ENCODE peak calls at places on chromosome 11, in seven cellular contexts. V, U, B, Z, C, M and K are unnamed samples.

GRCh38 chr11:75673977-75674582 is 5.2 kb upstream of the MAP6 start:
- DNase-seq in V (no peak), B (no peak), C (no peak), Z (no peak), M (no peak), U (no peak), K (no peak)

GRCh38 chr11:118872403-118872821 is 11.3 kb upstream of the CXCR5 start:
- DNase-seq in M (no peak), C (no peak), V (no peak), B (no peak), U (no peak), Z (peak), K (no peak)

GRCh38 chr11:129842138-129842537 is 26.5 kb downstream of the TMEM45B start:
- DNase-seq in C (no peak), U (peak), Z (no peak), M (no peak), V (no peak), B (no peak), K (no peak)

GRCh38 chr11:74633406-74634393 is 41.3 kb downstream of the POLD3 start:
- DNase-seq in C (no peak), U (no peak), B (no peak), Z (no peak), V (no peak), M (no peak), K (no peak)

GRCh38 chr11:128323381-128323780 is 264.0 kb downstream of the ETS1 start:
- DNase-seq in U (peak), C (no peak), B (no peak), M (no peak), Z (peak), V (no peak), K (no peak)

GRCh38 chr11:59841514-59841913 is 3.8 kb downstream of the CBLIF start:
- DNase-seq in B (no peak), M (no peak), Z (no peak), C (no peak), U (no peak), V (no peak), K (no peak)

GRCh38 chr11:57513911-57514537 is 1.5 kb downstream of the SLC43A1 start:
- DNase-seq in C (peak), B (peak), U (no peak), M (peak), V (no peak), Z (no peak), K (no peak)

GRCh38 chr11:48031602-48032001 is 51.2 kb downstream of the PTPRJ start:
- DNase-seq in M (no peak), B (no peak), Z (no peak), U (no peak), C (no peak), V (no peak), K (no peak)

GRCh38 chr11:117901601-117902000 is 25.1 kb upstream of the FXYD6 start:
- DNase-seq in Z (no peak), V (no peak), M (no peak), U (no peak), C (no peak), B (no peak), K (no peak)

GRCh38 chr11:114607753-114608459 is 12.3 kb upstream of the NXPE4 start:
- DNase-seq in Z (no peak), M (no peak), V (no peak), B (no peak), C (no peak), U (no peak), K (no peak)

GRCh38 chr11:109667719-109668118 is 245.7 kb downstream of the C11orf87 start:
- DNase-seq in C (no peak), B (no peak), U (no peak), Z (no peak), V (no peak), M (no peak), K (no peak)

GRCh38 chr11:1515082-1516060 is 28.8 kb upstream of the MOB2 start:
- DNase-seq in V (peak), C (peak), U (peak), Z (peak), M (peak), B (peak), K (no peak)

GRCh38 chr11:108432783-108433182 is 34.5 kb downstream of the C11orf65 start:
- DNase-seq in V (no peak), B (no peak), C (no peak), U (no peak), M (no peak), Z (no peak), K (no peak)

GRCh38 chr11:69080361-69080973 is 31.7 kb downstream of the TPCN2 start:
- DNase-seq in M (no peak), B (peak), V (no peak), Z (peak), C (no peak), U (no peak), K (no peak)

GRCh38 chr11:27471588-27472397 is 797 bp downstream of the LGR4 start:
- DNase-seq in V (no peak), C (peak), Z (peak), U (no peak), B (peak), M (peak), K (peak)

GRCh38 chr11:112555491-112556364 is 295.1 kb upstream of the PLET1 start:
- DNase-seq in V (no peak), M (peak), B (peak), C (peak), Z (peak), U (peak), K (peak)

GRCh38 chr11:68889948-68890446 is 13.6 kb downstream of the MRPL21 start:
- DNase-seq in M (no peak), C (peak), V (peak), B (peak), Z (no peak), U (no peak), K (no peak)

GRCh38 chr11:41665633-41666032 is 206.2 kb upstream of the LRRC4C start:
- DNase-seq in Z (no peak), B (no peak), C (no peak), U (no peak), V (no peak), M (no peak), K (no peak)

GRCh38 chr11:31059529-31059928 is 310.0 kb downstream of the DCDC1 start:
- DNase-seq in Z (no peak), V (no peak), C (no peak), M (no peak), U (no peak), B (no peak), K (no peak)

GRCh38 chr11:108752297-108752751 is 87.5 kb downstream of the DDX10 start:
- DNase-seq in M (no peak), C (no peak), U (no peak), B (no peak), V (no peak), Z (no peak), K (no peak)

GRCh38 chr11:84887055-84887629 is 740.0 kb downstream of the DLG2 start:
- DNase-seq in Z (no peak), V (no peak), C (no peak), M (no peak), B (no peak), U (no peak), K (no peak)

GRCh38 chr11:111527279-111527678 is 12.7 kb downstream of the HOATZ start:
- DNase-seq in U (no peak), B (no peak), V (no peak), Z (no peak), M (no peak), C (no peak), K (no peak)

GRCh38 chr11:12249590-12250260 is 127.6 kb upstream of the PARVA start:
- DNase-seq in V (no peak), B (no peak), Z (no peak), U (no peak), C (no peak), M (no peak), K (no peak)

GRCh38 chr11:45141171-45141570 is 5.3 kb upstream of the PRDM11 start:
- DNase-seq in V (no peak), U (no peak), B (no peak), M (no peak), Z (no peak), C (no peak), K (no peak)
- H3K27ac ChIP-seq in V (no peak), U (no peak), B (no peak), M (no peak), Z (no peak), C (no peak), K (no peak)

GRCh38 chr11:35403765-35404396 is 15.5 kb downstream of the SLC1A2 start:
- DNase-seq in B (no peak), C (no peak), U (no peak), Z (no peak), M (no peak), V (no peak), K (no peak)

GRCh38 chr11:35402751-35403454 is 16.5 kb downstream of the SLC1A2 start:
- DNase-seq in M (no peak), U (no peak), B (no peak), V (no peak), C (no peak), Z (no peak), K (no peak)

GRCh38 chr11:35407041-35407440 is 12.3 kb downstream of the SLC1A2 start:
- DNase-seq in B (no peak), Z (no peak), V (no peak), U (no peak), M (no peak), C (no peak), K (no peak)

GRCh38 chr11:35398881-35399280 is 20.5 kb downstream of the SLC1A2 start:
- DNase-seq in V (no peak), Z (no peak), C (no peak), M (no peak), U (no peak), B (no peak), K (no peak)

GRCh38 chr11:35404397-35404775 is 15.0 kb downstream of the SLC1A2 start:
- DNase-seq in B (no peak), C (peak), M (peak), Z (no peak), V (no peak), U (no peak), K (no peak)
- H3K27ac ChIP-seq in B (no peak), C (no peak), M (peak), Z (no peak), V (no peak), U (no peak), K (no peak)

DNA sequence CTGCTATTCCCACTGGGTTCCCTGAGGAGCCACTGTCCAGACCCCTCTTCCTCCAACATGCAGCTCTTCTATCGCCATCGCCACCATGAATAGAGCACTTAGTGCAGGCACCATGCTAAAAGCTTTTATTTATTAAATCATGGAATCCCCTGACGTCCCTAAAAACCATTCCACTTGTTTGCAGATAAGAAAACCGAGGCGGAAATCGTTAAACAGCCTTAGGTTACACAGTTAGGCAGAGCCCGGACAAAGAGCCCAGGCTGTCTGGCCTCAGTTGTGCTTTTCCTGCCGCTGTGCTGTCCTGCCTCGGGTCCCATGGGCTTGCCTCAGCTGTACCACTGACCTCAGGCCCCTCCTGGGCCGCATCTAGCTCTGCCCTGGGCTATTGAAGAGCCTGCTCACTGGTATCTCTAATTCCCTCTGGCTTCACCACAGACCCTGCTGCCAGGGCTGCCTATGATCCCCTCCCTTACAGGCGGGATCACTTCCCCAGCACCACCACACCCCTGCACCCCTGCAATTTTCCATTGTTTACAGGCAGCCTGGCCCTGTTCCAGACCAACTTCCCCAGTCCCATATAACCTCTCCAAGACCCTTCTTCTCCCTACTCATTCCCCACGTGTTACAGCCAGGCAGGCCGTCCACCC is 13.0 kb upstream of the TUB start:
- DNase-seq in B (no peak), V (no peak), U (no peak), C (no peak), Z (no peak), M (no peak), K (no peak)
- H3K27ac ChIP-seq in B (peak), V (peak), U (no peak), C (peak), Z (no peak), M (peak), K (no peak)

DNA sequence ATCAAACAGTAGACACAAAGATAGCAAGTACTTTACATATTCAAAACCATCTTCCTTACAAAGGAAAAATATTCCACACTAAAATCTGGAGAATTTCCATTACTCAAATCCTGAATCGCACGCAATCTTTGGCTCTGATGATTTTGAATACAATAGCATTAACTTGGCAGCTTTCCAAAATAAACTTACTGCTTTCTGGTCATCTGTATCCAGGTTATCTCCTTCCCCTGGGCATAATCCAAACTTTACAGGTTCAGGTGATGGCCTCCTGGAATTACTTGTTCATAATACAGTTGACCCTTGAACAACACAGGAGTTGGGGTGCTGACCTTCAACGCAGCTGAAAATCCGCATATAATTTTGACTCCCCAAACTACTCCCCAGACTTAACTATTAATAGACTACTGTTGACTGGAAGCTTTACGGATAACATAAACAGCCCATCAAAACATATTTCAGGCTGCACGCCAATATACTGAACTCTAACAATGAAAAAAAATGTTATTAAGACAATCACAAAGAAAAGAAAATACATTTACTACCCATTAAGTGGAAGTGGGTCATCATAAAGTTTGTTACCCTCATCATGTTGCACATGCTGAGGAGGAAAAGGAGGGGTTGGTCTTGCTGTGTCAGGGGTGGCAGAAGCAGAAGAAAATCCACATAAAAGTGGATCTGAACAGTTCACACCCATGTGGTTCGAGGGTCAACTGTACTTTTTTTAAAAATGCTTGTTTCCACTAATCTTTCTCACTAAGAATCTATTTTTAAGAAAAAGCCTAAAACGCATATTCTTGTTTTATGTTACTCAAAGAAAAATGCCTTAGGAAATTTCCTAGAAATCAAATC is 6.5 kb downstream of the MTMR2 start:
- DNase-seq in C (no peak), Z (no peak), V (no peak), B (no peak), U (no peak), M (no peak), K (no peak)
- H3K27ac ChIP-seq in C (peak), Z (no peak), V (no peak), B (peak), U (no peak), M (no peak), K (peak)

GRCh38 chr11:65552413-65552951 is 5.7 kb downstream of the LTBP3 start:
- DNase-seq in C (no peak), Z (no peak), V (no peak), U (no peak), B (no peak), M (no peak), K (no peak)
- H3K27ac ChIP-seq in C (no peak), Z (peak), V (no peak), U (peak), B (no peak), M (no peak), K (no peak)

DNA sequence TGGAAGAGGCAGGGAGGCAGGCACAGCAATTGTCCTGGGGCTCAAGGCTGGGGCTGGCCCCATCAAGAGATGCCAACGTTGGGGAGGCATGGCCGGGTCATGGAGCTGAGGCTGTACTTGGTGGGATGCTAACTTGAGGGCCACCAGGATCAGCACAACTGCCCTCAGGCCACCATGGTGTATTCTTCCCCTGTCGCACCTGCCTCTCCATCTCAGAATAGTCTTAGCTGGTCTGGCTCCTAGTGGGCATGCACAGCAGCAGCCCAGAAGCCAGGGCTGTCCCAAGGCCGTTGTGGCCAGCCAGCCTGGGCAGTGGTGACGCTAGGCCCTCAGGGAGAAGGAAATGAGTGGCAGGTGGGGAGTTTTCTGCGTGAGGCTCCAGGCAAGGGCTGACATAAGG is 91.3 kb downstream of the DHCR7 start:
- DNase-seq in Z (no peak), V (no peak), C (no peak), U (no peak), B (no peak), M (no peak), K (no peak)
- H3K27ac ChIP-seq in Z (no peak), V (no peak), C (no peak), U (no peak), B (no peak), M (no peak), K (no peak)

GRCh38 chr11:14768789-14769188 is 123.2 kb downstream of the CYP2R1 start:
- DNase-seq in C (no peak), Z (no peak), M (no peak), V (no peak), B (no peak), U (peak), K (no peak)

GRCh38 chr11:14764899-14765527 is 121.4 kb downstream of the PDE3B start:
- DNase-seq in C (no peak), M (no peak), B (no peak), U (peak), V (no peak), Z (peak), K (no peak)

DNA sequence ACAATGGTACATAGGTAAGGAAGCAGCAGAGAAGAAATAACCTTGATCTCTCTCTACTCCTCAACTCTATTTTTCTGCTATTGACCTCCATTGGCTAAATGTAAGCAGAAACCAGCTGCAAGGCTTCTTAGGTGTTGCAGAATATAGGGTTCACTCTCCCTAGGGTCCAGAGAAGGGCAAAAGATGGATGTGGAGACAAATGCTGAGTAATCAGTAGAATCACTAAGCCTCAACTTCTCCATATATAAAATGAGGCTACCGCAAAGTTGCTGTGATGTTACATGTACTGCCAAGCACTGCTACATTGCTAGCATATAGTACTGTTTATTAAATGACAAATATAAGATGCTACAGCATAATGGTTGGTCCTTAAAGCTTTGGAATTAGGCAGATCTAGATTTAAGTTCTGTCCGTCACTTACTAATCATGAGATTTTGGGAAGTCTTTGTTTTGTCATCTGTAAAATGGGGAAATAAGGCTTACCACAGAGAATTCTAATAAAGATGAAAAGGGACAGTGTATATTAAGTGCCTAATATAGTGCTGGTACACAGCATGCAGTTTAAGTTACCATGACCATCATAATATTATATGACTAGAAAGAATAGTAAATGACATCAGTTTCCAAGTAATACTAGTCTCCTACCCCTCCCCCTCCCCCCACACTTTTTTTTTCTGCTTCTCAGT is 120.8 kb downstream of the PDE3B start:
- DNase-seq in M (no peak), V (no peak), U (no peak), Z (no peak), B (no peak), C (no peak), K (no peak)
- H3K27ac ChIP-seq in M (no peak), V (no peak), U (peak), Z (peak), B (no peak), C (no peak), K (no peak)

GRCh38 chr11:65473275-65473860 is 25.5 kb upstream of the MALAT1 start:
- DNase-seq in B (no peak), Z (no peak), U (no peak), V (no peak), C (no peak), M (no peak), K (no peak)

GRCh38 chr11:65470433-65470832 is 28.4 kb upstream of the MALAT1 start:
- DNase-seq in C (no peak), V (no peak), U (no peak), Z (no peak), B (peak), M (no peak), K (no peak)

GRCh38 chr11:65471410-65471762 is 27.5 kb upstream of the MALAT1 start:
- DNase-seq in M (peak), Z (no peak), C (peak), U (no peak), B (peak), V (no peak), K (peak)

GRCh38 chr11:65468874-65469333 is 29.9 kb upstream of the MALAT1 start:
- DNase-seq in M (peak), V (no peak), B (peak), U (no peak), C (peak), Z (peak), K (no peak)
- H3K27ac ChIP-seq in M (peak), V (no peak), B (peak), U (no peak), C (no peak), Z (no peak), K (no peak)